ENCODE peak calls at places on chromosomes 16 and 17, in six cellular contexts. Q, E, U, K, X and O are unnamed samples. For H3F3A, the result is how much of the 10 kb centered on the place peaks cover.

GRCh38 chr16:49921791-49922456 is 66.0 kb upstream of the ZNF423 start:
- DNase-seq in Q (no peak), E (peak), U (peak), K (peak), X (peak), O (peak)

GRCh38 chr16:68995011-68995504 is 110.4 kb upstream of the HAS3 start:
- DNase-seq in Q (peak), E (peak), U (no peak), K (peak), X (peak), O (peak)

GRCh38 chr17:2067048-2067452 is 12.1 kb downstream of the HIC1 start:
- DNase-seq in Q (no peak), E (no peak), U (no peak), K (no peak), X (no peak), O (no peak)

GRCh38 chr17:44221072-44221861 is 1.8 kb upstream of the UBTF start:
- DNase-seq in Q (peak), E (peak), U (peak), K (peak), X (peak), O (peak)

GRCh38 chr16:4113358-4114256 is 2.6 kb downstream of the ADCY9 start:
- DNase-seq in Q (no peak), E (no peak), U (no peak), K (no peak), X (no peak), O (peak)

GRCh38 chr17:46947236-46947635 is 24.3 kb downstream of the GOSR2 start:
- DNase-seq in Q (no peak), E (no peak), U (no peak), K (no peak), X (no peak), O (no peak)

GRCh38 chr17:14749269-14749668 is 448.4 kb downstream of the HS3ST3B1 start:
- DNase-seq in Q (no peak), E (no peak), U (no peak), K (no peak), X (no peak), O (no peak)

GRCh38 chr17:75876190-75876937 is 2.0 kb downstream of the TRIM47 start:
- DNase-seq in Q (peak), E (peak), U (peak), K (peak), X (peak), O (peak)

GRCh38 chr17:47763913-47764582 is 31.0 kb downstream of the TBX21 start:
- DNase-seq in Q (no peak), E (peak), U (no peak), K (no peak), X (no peak), O (peak)

GRCh38 chr17:80593171-80593570 is 48.5 kb downstream of the RPTOR start:
- DNase-seq in Q (no peak), E (no peak), U (no peak), K (no peak), X (no peak), O (no peak)

GRCh38 chr17:77915594-77916021 is 42.9 kb upstream of the TNRC6C start:
- DNase-seq in Q (no peak), E (no peak), U (no peak), K (no peak), X (peak), O (no peak)

GRCh38 chr17:2174048-2174447 is 119.1 kb downstream of the HIC1 start:
- DNase-seq in Q (no peak), E (no peak), U (no peak), K (no peak), X (no peak), O (peak)

GRCh38 chr17:39178516-39178915 is 12.6 kb upstream of the ARL5C start:
- DNase-seq in Q (peak), E (peak), U (no peak), K (no peak), X (no peak), O (peak)

GRCh38 chr16:81263470-81264200 is 25.1 kb downstream of the BCO1 start:
- DNase-seq in Q (no peak), E (peak), U (no peak), K (peak), X (no peak), O (peak)

GRCh38 chr17:36722121-36722902 is 120.9 kb downstream of the MRM1 start:
- DNase-seq in Q (no peak), E (peak), U (no peak), K (peak), X (peak), O (peak)

GRCh38 chr17:82006468-82007227 is 16.0 kb downstream of the CENPX start:
- DNase-seq in Q (no peak), E (no peak), U (no peak), K (no peak), X (no peak), O (peak)

GRCh38 chr17:68794636-68795503 is 160.3 kb downstream of the ABCA8 start:
- DNase-seq in Q (no peak), E (peak), U (peak), K (peak), X (no peak), O (peak)

GRCh38 chr16:23069844-23070243 is 79.4 kb downstream of the USP31 start:
- DNase-seq in Q (no peak), E (no peak), U (no peak), K (no peak), X (no peak), O (no peak)

GRCh38 chr17:32813021-32813420 is 63.9 kb downstream of the MYO1D start:
- DNase-seq in Q (no peak), E (peak), U (no peak), K (no peak), X (no peak), O (peak)

GRCh38 chr16:24279982-24280381 is 23.8 kb downstream of the CACNG3 start:
- DNase-seq in Q (no peak), E (no peak), U (no peak), K (no peak), X (no peak), O (no peak)

GRCh38 chr16:70589998-70590471 is 56.3 kb upstream of the IL34 start:
- DNase-seq in Q (no peak), E (no peak), U (no peak), K (peak), X (no peak), O (peak)

GRCh38 chr16:22848451-22848850 is 34.5 kb downstream of the HS3ST2 start:
- DNase-seq in Q (no peak), E (no peak), U (no peak), K (peak), X (no peak), O (no peak)

GRCh38 chr17:47323382-47324223 is at the start of gene EFCAB13:
- DNase-seq in Q (peak), E (peak), U (peak), K (peak), X (peak), O (peak)

GRCh38 chr16:15593235-15593634 is 49.7 kb downstream of the MARF1 start:
- DNase-seq in Q (no peak), E (no peak), U (no peak), K (no peak), X (no peak), O (no peak)

GRCh38 chr17:27690882-27691281 is 59.9 kb downstream of the LGALS9 start:
- DNase-seq in Q (no peak), E (no peak), U (no peak), K (no peak), X (no peak), O (no peak)

DNA sequence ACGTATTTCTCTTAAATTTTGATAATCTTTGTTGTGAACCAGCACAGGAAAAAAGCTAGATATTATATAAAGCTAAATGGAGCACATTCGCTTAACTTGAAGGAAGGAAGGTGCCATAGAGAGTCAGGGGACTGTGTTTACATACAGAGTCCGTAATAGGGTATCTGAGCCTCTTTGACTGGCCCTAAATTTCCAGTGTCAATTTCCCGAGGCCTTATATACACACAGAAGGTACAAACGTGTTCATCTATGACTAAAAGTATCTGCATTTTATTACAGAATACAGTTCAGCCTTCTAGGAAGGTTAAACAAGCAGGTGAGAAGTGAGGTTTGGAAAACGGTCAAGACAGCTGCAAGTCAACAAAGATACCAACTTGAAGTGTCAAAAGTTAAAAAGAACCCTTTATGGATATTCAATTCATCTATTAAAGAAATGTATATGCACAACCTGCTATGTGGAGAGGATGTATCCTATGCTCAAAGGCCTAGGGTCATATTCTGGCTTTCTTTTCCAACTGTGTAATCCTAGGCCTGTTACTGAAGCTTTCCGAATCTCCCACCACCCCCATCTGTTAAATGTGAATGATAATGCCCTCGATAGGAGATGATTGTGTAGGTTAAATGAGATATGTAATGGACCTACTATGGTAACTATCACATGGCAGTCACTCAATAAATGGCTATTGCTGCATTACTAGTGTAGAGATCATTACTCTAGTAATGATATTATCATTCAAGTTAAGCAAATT is 263.7 kb upstream of the MAF start:
- DNase-seq in Q (no peak), E (no peak), U (no peak), K (no peak), X (no peak), O (no peak)
- H3F3A ChIP-seq in Q (under half), E (under half), U (under half), K (under half), X (under half), O (under half)

GRCh38 chr16:88686062-88686438 is 257 bp downstream of the SNAI3 start:
- DNase-seq in Q (peak), E (peak), U (peak), K (peak), X (no peak), O (peak)
- TF ChIP-seq EZH2 in Q (no peak), E (no peak), U (no peak), K (no peak), X (peak), O (no peak)

GRCh38 chr17:55784666-55785065 is 33.8 kb downstream of the PCTP start:
- DNase-seq in Q (no peak), E (no peak), U (no peak), K (no peak), X (no peak), O (no peak)
- H3K4me2 ChIP-seq in Q (no peak), E (no peak), U (no peak), K (no peak), X (no peak), O (no peak)

DNA sequence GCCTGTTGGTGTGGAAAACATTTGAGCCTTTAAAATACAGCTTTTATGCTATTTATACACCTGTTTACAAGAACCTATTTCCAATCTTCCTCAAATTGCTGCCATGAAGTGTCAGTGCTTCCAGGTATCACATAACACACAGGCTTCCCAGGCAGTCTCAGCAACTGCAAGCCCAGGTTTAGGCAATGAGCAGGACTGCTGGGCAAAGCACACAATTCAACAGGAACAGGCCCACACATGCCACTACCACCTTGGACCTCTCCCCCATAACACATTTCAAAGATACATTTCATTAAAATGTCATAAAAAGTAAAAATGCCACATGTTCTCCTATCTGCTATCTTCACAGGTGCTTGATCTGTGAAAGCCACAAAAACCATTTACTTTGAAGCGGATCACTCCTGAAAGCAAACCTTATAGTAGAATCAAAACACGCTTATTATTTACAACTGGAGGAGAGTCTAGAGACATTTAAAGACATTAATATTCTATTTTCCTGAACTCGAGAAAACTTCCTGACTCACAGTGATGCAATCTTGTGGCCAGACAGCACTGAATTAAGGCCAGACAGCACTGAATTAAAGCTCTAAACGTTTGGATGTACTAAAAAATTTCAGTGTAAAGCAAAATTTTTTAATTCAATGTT is 31.5 kb downstream of the ANKFY1 start:
- DNase-seq in Q (no peak), E (no peak), U (no peak), K (no peak), X (no peak), O (peak)
- H3F3A ChIP-seq in Q (under half), E (under half), U (under half), K (under half), X (under half), O (half or more)

GRCh38 chr17:74453665-74454196 is 12.7 kb upstream of the CD300A start:
- DNase-seq in Q (no peak), E (peak), U (peak), K (no peak), X (peak), O (no peak)

GRCh38 chr17:74452027-74452840 is 14.2 kb upstream of the CD300A start:
- DNase-seq in Q (no peak), E (no peak), U (no peak), K (no peak), X (no peak), O (peak)

GRCh38 chr17:74451557-74451956 is 14.9 kb upstream of the CD300A start:
- DNase-seq in Q (no peak), E (no peak), U (no peak), K (no peak), X (no peak), O (no peak)

GRCh38 chr17:74454197-74455024 is 12.0 kb upstream of the CD300A start:
- DNase-seq in Q (peak), E (no peak), U (no peak), K (peak), X (peak), O (peak)

GRCh38 chr17:74452841-74453661 is 13.4 kb upstream of the CD300A start:
- DNase-seq in Q (no peak), E (no peak), U (no peak), K (no peak), X (peak), O (no peak)
- TF ChIP-seq EZH2 in Q (no peak), E (no peak), U (no peak), K (no peak), X (no peak), O (no peak)

GRCh38 chr16:46569231-46569735 is 51.9 kb downstream of the SHCBP1 start:
- DNase-seq in Q (no peak), E (no peak), U (no peak), K (no peak), X (no peak), O (no peak)
- H3K4me2 ChIP-seq in Q (no peak), E (no peak), U (no peak), K (no peak), X (no peak), O (no peak)

DNA sequence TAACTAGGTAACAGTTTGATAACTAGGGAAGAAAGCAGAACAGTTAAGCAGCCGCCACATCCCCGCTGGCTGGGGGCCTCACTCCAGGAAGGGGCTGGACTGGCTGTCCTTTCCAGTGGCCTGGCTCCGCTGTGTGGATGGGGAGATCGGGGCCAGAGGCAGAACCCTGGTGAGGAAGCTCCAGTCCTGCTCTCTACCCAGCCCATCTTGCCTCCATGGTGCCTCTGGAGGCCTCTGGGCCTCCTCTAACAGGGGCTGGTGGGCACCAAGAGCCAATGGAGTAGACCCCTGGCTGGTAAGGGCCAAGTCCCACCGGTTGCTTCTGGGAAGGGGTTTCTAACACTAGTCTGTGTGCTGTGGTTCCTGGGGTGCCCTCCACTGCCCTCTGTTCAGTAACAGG is 8.1 kb downstream of the CNP start:
- DNase-seq in Q (no peak), E (no peak), U (no peak), K (no peak), X (no peak), O (no peak)
- H3F3A ChIP-seq in Q (half or more), E (under half), U (under half), K (under half), X (under half), O (under half)

DNA sequence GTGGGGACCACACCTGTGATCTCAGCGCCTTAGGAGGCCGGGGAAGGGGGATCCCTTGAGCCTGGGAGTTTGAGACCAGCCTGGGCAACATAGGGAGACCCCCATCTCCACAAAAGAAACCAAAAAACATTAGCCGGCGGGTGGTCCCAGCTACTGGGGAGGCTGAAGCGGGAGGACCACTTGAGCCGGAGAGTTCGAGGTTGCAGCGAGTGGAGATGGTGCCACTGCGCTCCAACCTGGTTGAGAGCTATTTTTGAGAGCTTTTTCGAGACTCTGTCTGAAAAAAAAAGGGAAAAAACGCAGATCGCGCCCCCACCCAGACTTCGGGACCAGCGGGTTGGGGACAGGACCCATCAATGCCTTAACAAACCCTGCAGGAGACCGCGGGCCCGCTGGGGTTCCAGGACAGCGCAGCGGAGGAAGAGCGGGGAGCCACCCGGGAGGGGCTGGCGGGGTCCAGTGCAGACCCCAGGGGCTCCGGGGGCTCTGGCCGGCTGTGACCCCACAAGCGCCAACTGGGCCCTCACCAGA is 762 bp upstream of the BAIAP3 start:
- DNase-seq in Q (no peak), E (no peak), U (no peak), K (peak), X (no peak), O (no peak)
- TF ChIP-seq EZH2 in Q (no peak), E (no peak), U (no peak), K (no peak), X (peak), O (peak)